ENCODE peak calls at places on chromosomes 1 and 21, in five cellular contexts. C is H54, Q is stomach, O is OCI-M1, E is epithelial cell of esophagus. W is an unnamed sample.

GRCh38 chr1:43309626-43310025 is 8.8 kb downstream of the TIE1 start:
- DNase-seq in E (peak), O (no peak), Q (no peak), C (peak), W (no peak)

GRCh38 chr1:159916240-159917051 is 8.9 kb downstream of the TAGLN2 start:
- DNase-seq in C (peak), O (no peak), Q (peak), E (peak), W (no peak)

GRCh38 chr1:8120693-8121260 is 94.7 kb upstream of the ERRFI1 start:
- DNase-seq in O (no peak), C (no peak), Q (peak), E (peak), W (no peak)

GRCh38 chr1:1037366-1038327 is 17.7 kb downstream of the AGRN start:
- DNase-seq in O (no peak), C (no peak), E (no peak), Q (peak), W (no peak)

GRCh38 chr1:160597705-160598104 is 18.4 kb upstream of the CD84 start:
- DNase-seq in C (no peak), O (no peak), Q (no peak), E (no peak), W (no peak)

GRCh38 chr1:116826818-116827606 is 72.8 kb downstream of the CD2 start:
- DNase-seq in C (no peak), O (peak), E (peak), Q (no peak), W (no peak)

GRCh38 chr1:185608166-185608565 is 126.0 kb upstream of the HMCN1 start:
- DNase-seq in E (no peak), C (no peak), O (no peak), Q (no peak), W (no peak)

GRCh38 chr1:193367863-193368262 is 181.4 kb upstream of the B3GALT2 start:
- DNase-seq in C (no peak), O (no peak), Q (no peak), E (no peak), W (no peak)

GRCh38 chr1:206049293-206049692 is 3.7 kb upstream of the RHEX start:
- DNase-seq in O (no peak), Q (no peak), E (no peak), C (no peak), W (no peak)

GRCh38 chr1:214546886-214547641 is 4.3 kb downstream of the PTPN14 start:
- DNase-seq in Q (no peak), C (no peak), E (no peak), O (no peak), W (no peak)

GRCh38 chr1:10626011-10626731 is 151.4 kb downstream of the PEX14 start:
- DNase-seq in C (no peak), Q (no peak), E (no peak), O (no peak), W (no peak)

GRCh38 chr1:200802865-200803512 is 64.3 kb downstream of the CAMSAP2 start:
- DNase-seq in Q (peak), C (peak), E (peak), O (peak), W (peak)

GRCh38 chr1:156407344-156407743 is 38.3 kb downstream of the RHBG start:
- DNase-seq in E (no peak), O (no peak), C (no peak), Q (no peak), W (no peak)

GRCh38 chr1:25569599-25570458 is 26.4 kb downstream of the LDLRAP1 start:
- DNase-seq in Q (no peak), O (no peak), C (no peak), E (peak), W (no peak)

GRCh38 chr1:168266644-168267186 is 14.0 kb upstream of the TBX19 start:
- DNase-seq in C (no peak), E (peak), Q (no peak), O (no peak), W (no peak)

GRCh38 chr1:91014475-91014874 is 7.4 kb downstream of the ZNF644 start:
- DNase-seq in Q (no peak), O (no peak), C (no peak), E (no peak), W (no peak)

GRCh38 chr1:119885903-119886783 is 10.2 kb downstream of the ADAM30 start:
- DNase-seq in C (no peak), O (peak), Q (peak), E (peak), W (peak)

GRCh38 chr1:9424278-9424677 is 115.0 kb upstream of the SLC25A33 start:
- DNase-seq in Q (no peak), C (no peak), E (no peak), O (no peak), W (no peak)

GRCh38 chr1:11062965-11063401 is 3.2 kb upstream of the SRM start:
- DNase-seq in Q (no peak), C (peak), E (peak), O (no peak), W (no peak)

GRCh38 chr1:68057050-68057449 is 6.6 kb upstream of the DIRAS3 start:
- DNase-seq in Q (no peak), O (no peak), E (no peak), C (no peak), W (no peak)

GRCh38 chr1:247090455-247090854 is 11.8 kb upstream of the ZNF670 start:
- DNase-seq in Q (no peak), O (no peak), E (no peak), C (no peak), W (no peak)

GRCh38 chr1:208088319-208088718 is 155.9 kb downstream of the PLXNA2 start:
- DNase-seq in Q (no peak), O (no peak), E (no peak), C (no peak), W (no peak)

GRCh38 chr1:67604778-67605177 is 80.2 kb upstream of the GADD45A start:
- DNase-seq in E (no peak), O (no peak), C (no peak), Q (no peak), W (no peak)

GRCh38 chr21:29181799-29182470 is 51.5 kb downstream of the MAP3K7CL start:
- DNase-seq in Q (no peak), C (peak), O (peak), E (peak), W (peak)

GRCh38 chr21:16418663-16419062 is 688.9 kb downstream of the USP25 start:
- DNase-seq in Q (no peak), E (no peak), O (peak), C (no peak), W (no peak)

GRCh38 chr1:31376374-31377134 is 3.7 kb upstream of the FABP3 start:
- DNase-seq in E (peak), Q (no peak), C (peak), O (no peak), W (peak)

GRCh38 chr1:17539202-17539525 is 334 bp upstream of the ARHGEF10L start:
- DNase-seq in Q (no peak), C (no peak), E (no peak), O (no peak), W (no peak)

GRCh38 chr1:11458811-11459275 is 20.1 kb upstream of the DISP3 start:
- DNase-seq in Q (peak), C (no peak), E (no peak), O (no peak), W (no peak)

GRCh38 chr1:170210142-170210541 is 64.4 kb downstream of the NTMT2 start:
- DNase-seq in C (no peak), O (no peak), Q (no peak), E (no peak), W (no peak)

GRCh38 chr1:231395051-231395995 is 26.8 kb downstream of the EGLN1 start:
- DNase-seq in C (peak), E (peak), O (peak), Q (no peak), W (no peak)

GRCh38 chr1:21783679-21784603 is 992 bp upstream of the USP48 start:
- DNase-seq in E (no peak), O (peak), C (peak), Q (peak), W (peak)

W was measured in erythroblast.